ENCODE peak calls at places on chromosomes 13 and 19, in five cellular contexts. E is stimulated activated CD8-positive, alpha-beta memory T cell treated with anti-CD3 and anti-CD28 coated beads, Interleukin-2, amount 100 ng/mL, for 1 hour; C is uterus; S is NCI-H1930; T is activated T-helper 2 cell treated with anti-CD3 and anti-CD28 coated beads, Interferon-gamma antibody, Interleukin-2, Interleukin-4, amounts not matched to agents 10 μg/mL and 5 μg/mL and 100 μg/mL, durations not matched to agents 14 hours and 24 hours and 36 hours. X is an unnamed sample.
A peak's percentile ranks its signal among the peaks of the same experiment; 100 is the strongest.

GRCh38 chr13:76799696-76800095 is 86.5 kb downstream of the KCTD12 start:
- DNase-seq in T (no peak), S (peak; percentile 79), E (no peak), C (no peak), X (no peak)

GRCh38 chr13:108877300-108877699 is 247.9 kb downstream of the MYO16 start:
- DNase-seq in E (no peak), C (no peak), S (no peak), T (no peak), X (no peak)

GRCh38 chr19:56751078-56751489 is 79.5 kb upstream of the ZNF835 start:
- DNase-seq in C (no peak), E (no peak), S (no peak), T (no peak), X (no peak)

GRCh38 chr19:48623556-48624066 is 4.3 kb downstream of the SPHK2 start:
- DNase-seq in S (no peak), C (no peak), E (no peak), T (no peak), X (no peak)

GRCh38 chr19:12555456-12555930 is 4.2 kb upstream of the ZNF564 start:
- DNase-seq in E (no peak), S (no peak), C (no peak), T (no peak), X (no peak)

GRCh38 chr19:38089440-38089839 is 134.6 kb downstream of the DPF1 start:
- DNase-seq in T (no peak), E (no peak), S (no peak), C (no peak), X (no peak)

GRCh38 chr13:102128216-102128800 is 273.5 kb downstream of the FGF14 start:
- DNase-seq in E (no peak), S (no peak), C (no peak), T (no peak), X (no peak)

GRCh38 chr19:41323430-41324125 is 13.6 kb downstream of the CCDC97 start:
- DNase-seq in E (no peak), T (no peak), C (peak; percentile 92), S (no peak), X (no peak)

GRCh38 chr13:34078334-34078999 is 260.5 kb downstream of the RFC3 start:
- DNase-seq in T (no peak), E (no peak), S (no peak), C (no peak), X (no peak)

GRCh38 chr19:5369962-5370367 is 29.4 kb upstream of the PTPRS start:
- DNase-seq in E (no peak), T (peak; percentile 26), C (no peak), S (peak; percentile 64), X (peak; percentile 64)

GRCh38 chr13:106522898-106523525 is 12.4 kb downstream of the EFNB2 start:
- DNase-seq in C (no peak), S (no peak), T (no peak), E (no peak), X (no peak)

GRCh38 chr13:98143601-98144500 is 957 bp downstream of the FARP1 start:
- DNase-seq in C (peak; percentile 40), E (no peak), T (no peak), S (no peak), X (no peak)

GRCh38 chr13:95607363-95607762 is 37.1 kb downstream of the DZIP1 start:
- DNase-seq in C (no peak), S (no peak), E (no peak), T (no peak), X (no peak)

GRCh38 chr19:9362905-9363304 is at the start of gene ZNF177:
- DNase-seq in S (peak; percentile 42), E (no peak), C (no peak), T (no peak), X (peak; percentile 20)

GRCh38 chr19:54100560-54100959 is at the start of gene OSCAR:
- DNase-seq in C (no peak), S (no peak), T (no peak), E (no peak), X (no peak)

GRCh38 chr19:48311384-48311783 is 14.0 kb upstream of the EMP3 start:
- DNase-seq in E (no peak), S (no peak), T (no peak), C (no peak), X (no peak)

GRCh38 chr19:35041548-35042055 is at the start of gene HPN:
- DNase-seq in E (no peak), S (no peak), C (no peak), T (no peak), X (no peak)

GRCh38 chr19:23033721-23034120 is 30.7 kb upstream of the ZNF728 start:
- DNase-seq in S (no peak), T (no peak), C (no peak), E (no peak), X (no peak)

GRCh38 chr19:18332917-18333530 is 7.4 kb upstream of the PGPEP1 start:
- DNase-seq in T (no peak), C (no peak), S (no peak), E (no peak), X (no peak)

GRCh38 chr19:42242071-42242511 is 311 bp downstream of the GSK3A start:
- DNase-seq in T (no peak), E (no peak), C (peak; percentile 39), S (no peak), X (no peak)

GRCh38 chr13:95239293-95239692 is 62.0 kb downstream of the ABCC4 start:
- DNase-seq in C (no peak), T (no peak), E (no peak), S (no peak), X (no peak)

GRCh38 chr13:44158055-44158655 is 215.5 kb upstream of the SERP2 start:
- DNase-seq in C (no peak), E (no peak), T (no peak), S (no peak), X (no peak)

GRCh38 chr13:50140742-50141659 is 125.8 kb downstream of the KCNRG start:
- DNase-seq in C (no peak), T (no peak), E (no peak), S (no peak), X (no peak)

GRCh38 chr19:27774827-27775226 is 1438.1 kb downstream of the UQCRFS1 start:
- DNase-seq in T (no peak), S (no peak), E (no peak), C (no peak), X (peak; percentile 28)

GRCh38 chr13:91241249-91241648 is 106.2 kb upstream of the MIR17HG start:
- DNase-seq in S (no peak), C (no peak), T (no peak), E (no peak), X (no peak)

GRCh38 chr13:102309110-102309509 is 92.7 kb downstream of the FGF14 start:
- DNase-seq in S (no peak), E (no peak), C (no peak), T (no peak), X (no peak)

GRCh38 chr19:52155596-52156359 is 15.6 kb downstream of the ZNF836 start:
- DNase-seq in S (no peak), C (no peak), T (no peak), E (no peak), X (no peak)

GRCh38 chr19:11574689-11575088 is 2.8 kb downstream of the ACP5 start:
- DNase-seq in S (no peak), C (no peak), T (no peak), E (no peak), X (no peak)

GRCh38 chr13:67877031-67877430 is 646.9 kb upstream of the PCDH9 start:
- DNase-seq in S (no peak), C (no peak), E (no peak), T (no peak), X (no peak)

GRCh38 chr19:4638330-4638729 is 986 bp upstream of the TNFAIP8L1 start:
- DNase-seq in T (no peak), C (peak; percentile 37), S (no peak), E (no peak), X (no peak)

GRCh38 chr13:51726446-51727185 is 77.3 kb downstream of the DHRS12 start:
- DNase-seq in C (no peak), T (no peak), E (no peak), S (no peak), X (no peak)

GRCh38 chr13:51101636-51102218 is 9.3 kb downstream of the C13orf42 start:
- DNase-seq in E (no peak), C (no peak), S (no peak), T (no peak), X (no peak)

GRCh38 chr19:34713262-34713637 is 20.8 kb upstream of the ZNF181 start:
- DNase-seq in S (no peak), C (no peak), T (no peak), E (no peak), X (no peak)

X was measured in stimulated activated naive CD8-positive, alpha-beta T cell treated with anti-CD3 and anti-CD28 coated beads, Interleukin-15, amount 100 ng/mL, for 72 hours.